ENCODE peak calls at places on chromosomes 13 and 19, in ten cellular contexts. I is left lung, N is IMR-90, P is A549, Q is WERI-Rb-1, M is ascending aorta, X is cardiac muscle cell, E is right lobe of liver, R is caudate nucleus, U is psoas muscle. T is an unnamed sample.

GRCh38 chr13:31756346-31756745 is 17.0 kb downstream of the RXFP2 start:
- DNase-seq in I (no peak), N (peak), P (no peak), Q (no peak), M (no peak), X (peak), E (no peak), R (no peak), U (no peak), T (no peak)

GRCh38 chr19:45177817-45178261 is at the start of gene TRAPPC6A:
- DNase-seq in I (no peak), N (peak), P (peak), Q (no peak), M (no peak), X (no peak), E (no peak), R (no peak), U (no peak), T (no peak)

GRCh38 chr19:40191836-40192646 is 815 bp downstream of the MAP3K10 start:
- DNase-seq in I (no peak), N (peak), P (peak), Q (peak), M (no peak), X (peak), E (peak), R (no peak), U (peak), T (no peak)

GRCh38 chr19:6925801-6926751 is 38.7 kb downstream of the ADGRE1 start:
- DNase-seq in I (no peak), N (no peak), P (peak), Q (no peak), M (no peak), X (no peak), E (no peak), R (no peak), U (no peak), T (no peak)

GRCh38 chr19:51207747-51208146 is 17.1 kb upstream of the CD33 start:
- DNase-seq in I (no peak), N (no peak), P (no peak), Q (no peak), M (no peak), X (no peak), E (no peak), R (no peak), U (no peak), T (no peak)

GRCh38 chr13:71240906-71241305 is 626.1 kb downstream of the DACH1 start:
- DNase-seq in I (no peak), N (no peak), P (no peak), Q (no peak), M (no peak), X (peak), E (no peak), R (no peak), U (no peak), T (no peak)

GRCh38 chr19:55620410-55620809 is 4.0 kb downstream of the ZNF784 start:
- DNase-seq in I (no peak), N (peak), P (no peak), Q (no peak), M (no peak), X (peak), E (no peak), R (no peak), U (no peak), T (no peak)

GRCh38 chr19:45512881-45513483 is 5.7 kb downstream of the VASP start:
- DNase-seq in I (no peak), N (no peak), P (no peak), Q (no peak), M (no peak), X (no peak), E (no peak), R (no peak), U (no peak), T (no peak)

GRCh38 chr13:75135325-75135825 is 346.6 kb downstream of the TBC1D4 start:
- DNase-seq in I (no peak), N (peak), P (no peak), Q (no peak), M (no peak), X (peak), E (no peak), R (no peak), U (no peak), T (no peak)

GRCh38 chr19:55261671-55262126 is 2.9 kb upstream of the PPP6R1 start:
- DNase-seq in I (no peak), N (no peak), P (no peak), Q (no peak), M (no peak), X (no peak), E (no peak), R (no peak), U (no peak), T (no peak)

GRCh38 chr19:46134527-46134926 is 10.0 kb upstream of the IGFL3 start:
- DNase-seq in I (no peak), N (peak), P (no peak), Q (no peak), M (no peak), X (peak), E (no peak), R (no peak), U (no peak), T (no peak)

GRCh38 chr13:50375792-50376191 is 360.5 kb downstream of the KCNRG start:
- DNase-seq in I (no peak), N (peak), P (no peak), Q (no peak), M (no peak), X (peak), E (no peak), R (no peak), U (no peak), T (no peak)

GRCh38 chr13:24148414-24149305 is 11.9 kb upstream of the SPATA13 start:
- DNase-seq in I (peak), N (peak), P (peak), Q (no peak), M (no peak), X (peak), E (no peak), R (no peak), U (peak), T (no peak)

GRCh38 chr13:110444226-110444653 is 117.3 kb downstream of the RAB20 start:
- DNase-seq in I (no peak), N (peak), P (no peak), Q (no peak), M (no peak), X (peak), E (no peak), R (no peak), U (no peak), T (no peak)

GRCh38 chr13:40776232-40776631 is 5.2 kb upstream of the MRPS31 start:
- DNase-seq in I (no peak), N (no peak), P (no peak), Q (no peak), M (no peak), X (no peak), E (no peak), R (no peak), U (no peak), T (no peak)
- H3K27ac ChIP-seq in I (peak), N (no peak), P (no peak), Q (no peak), M (no peak), X (no peak), E (no peak), R (no peak), U (no peak), T (no peak)

GRCh38 chr13:26499209-26499601 is 58.3 kb upstream of the WASF3 start:
- DNase-seq in I (no peak), N (no peak), P (no peak), Q (no peak), M (no peak), X (no peak), E (no peak), R (no peak), U (no peak), T (no peak)
- H3K27ac ChIP-seq in I (no peak), N (peak), P (no peak), Q (no peak), M (no peak), X (no peak), E (no peak), R (no peak), U (no peak), T (no peak)

GRCh38 chr19:30167206-30167903 is 204.8 kb upstream of the ZNF536 start:
- DNase-seq in I (no peak), N (no peak), P (no peak), Q (no peak), M (no peak), X (no peak), E (no peak), R (no peak), U (no peak), T (no peak)
- H3K27ac ChIP-seq in I (no peak), N (no peak), P (no peak), Q (no peak), M (no peak), X (no peak), E (no peak), R (no peak), U (no peak), T (no peak)

GRCh38 chr19:17506745-17507144 is 4.7 kb upstream of the PGLS start:
- DNase-seq in I (no peak), N (no peak), P (no peak), Q (no peak), M (no peak), X (no peak), E (no peak), R (no peak), U (no peak), T (no peak)
- H3K27ac ChIP-seq in I (no peak), N (no peak), P (no peak), Q (no peak), M (no peak), X (no peak), E (no peak), R (no peak), U (peak), T (no peak)

DNA sequence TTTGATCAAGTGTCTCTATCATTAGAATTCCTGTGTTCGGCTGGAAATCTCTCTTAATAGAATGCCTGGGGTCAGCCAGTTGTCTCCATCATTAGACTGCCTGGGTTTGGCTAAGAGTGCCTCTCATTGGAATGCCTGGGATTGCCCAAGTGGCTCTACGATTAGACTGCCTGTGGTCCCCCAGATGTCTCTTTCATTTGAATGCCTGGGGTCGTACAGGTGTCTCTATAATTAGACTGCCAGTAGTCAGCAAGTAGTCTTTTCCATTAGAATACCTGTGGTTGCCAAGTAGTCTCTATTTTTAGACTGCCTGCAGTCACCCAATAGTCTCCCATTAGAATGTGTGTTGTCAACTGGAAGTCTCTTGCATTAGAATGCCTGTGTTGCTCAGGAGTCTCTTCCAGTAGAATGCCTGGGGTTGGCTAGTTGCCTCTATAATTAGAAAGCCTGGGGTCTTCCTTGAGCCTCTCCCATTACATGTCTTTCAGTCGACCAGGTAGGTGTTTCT is 1523.2 kb downstream of the UQCRFS1 start:
- DNase-seq in I (no peak), N (no peak), P (no peak), Q (no peak), M (no peak), X (no peak), E (no peak), R (no peak), U (no peak), T (no peak)
- H3K27ac ChIP-seq in I (no peak), N (no peak), P (no peak), Q (no peak), M (no peak), X (no peak), E (no peak), R (no peak), U (no peak), T (no peak)

T was measured in SK-N-MC.